ENCODE peak calls at places on chromosomes 13 and 19, in nine cellular contexts. One of them, this sample, is unnamed.

GRCh38 chr19:4732680-4733114 is 9.1 kb upstream of the DPP9 start:
- DNase-seq in A172: peak
- DNase-seq in endodermal cell: peak
- DNase-seq in epithelial cell of esophagus: peak
- DNase-seq in OCI-M1: peak
- DNase-seq in AG20443: peak
- DNase-seq in activated naive CD4-positive, alpha-beta T cell: peak
- DNase-seq in activated CD4-positive, alpha-beta T cell treated with anti-CD3 and anti-CD28 coated beads, Interleukin-2, amount 10 ng/mL, durations not matched to agents 7 days and 5 days: peak
- DNase-seq in psoas muscle: peak
- DNase-seq in this sample: peak

GRCh38 chr19:55640043-55640576 is 692 bp upstream of the ZNF580 start:
- DNase-seq in activated naive CD4-positive, alpha-beta T cell: peak
- DNase-seq in endodermal cell: peak
- DNase-seq in A172: no peak
- DNase-seq in activated CD4-positive, alpha-beta T cell treated with anti-CD3 and anti-CD28 coated beads, Interleukin-2, amount 10 ng/mL, durations not matched to agents 7 days and 5 days: peak
- DNase-seq in OCI-M1: no peak
- DNase-seq in AG20443: peak
- DNase-seq in psoas muscle: peak
- DNase-seq in epithelial cell of esophagus: peak
- DNase-seq in this sample: peak

GRCh38 chr19:30225615-30226463 is 146.3 kb upstream of the ZNF536 start:
- DNase-seq in A172: no peak
- DNase-seq in activated CD4-positive, alpha-beta T cell treated with anti-CD3 and anti-CD28 coated beads, Interleukin-2, amount 10 ng/mL, durations not matched to agents 7 days and 5 days: no peak
- DNase-seq in endodermal cell: no peak
- DNase-seq in activated naive CD4-positive, alpha-beta T cell: no peak
- DNase-seq in AG20443: peak
- DNase-seq in epithelial cell of esophagus: no peak
- DNase-seq in psoas muscle: no peak
- DNase-seq in OCI-M1: no peak
- DNase-seq in this sample: peak

GRCh38 chr13:76969488-76970365 is 21.4 kb downstream of the ACOD1 start:
- DNase-seq in AG20443: peak
- DNase-seq in A172: peak
- DNase-seq in psoas muscle: no peak
- DNase-seq in endodermal cell: no peak
- DNase-seq in activated naive CD4-positive, alpha-beta T cell: no peak
- DNase-seq in activated CD4-positive, alpha-beta T cell treated with anti-CD3 and anti-CD28 coated beads, Interleukin-2, amount 10 ng/mL, durations not matched to agents 7 days and 5 days: no peak
- DNase-seq in OCI-M1: no peak
- DNase-seq in epithelial cell of esophagus: peak
- DNase-seq in this sample: peak

GRCh38 chr19:11265785-11266236 is 3.5 kb upstream of the DOCK6 start:
- DNase-seq in activated CD4-positive, alpha-beta T cell treated with anti-CD3 and anti-CD28 coated beads, Interleukin-2, amount 10 ng/mL, durations not matched to agents 7 days and 5 days: no peak
- DNase-seq in activated naive CD4-positive, alpha-beta T cell: no peak
- DNase-seq in psoas muscle: no peak
- DNase-seq in endodermal cell: no peak
- DNase-seq in AG20443: peak
- DNase-seq in OCI-M1: no peak
- DNase-seq in epithelial cell of esophagus: peak
- DNase-seq in A172: peak
- DNase-seq in this sample: no peak

GRCh38 chr13:75299206-75299605 is 182.8 kb downstream of the TBC1D4 start:
- DNase-seq in activated naive CD4-positive, alpha-beta T cell: no peak
- DNase-seq in endodermal cell: peak
- DNase-seq in AG20443: no peak
- DNase-seq in psoas muscle: no peak
- DNase-seq in epithelial cell of esophagus: no peak
- DNase-seq in OCI-M1: no peak
- DNase-seq in A172: no peak
- DNase-seq in activated CD4-positive, alpha-beta T cell treated with anti-CD3 and anti-CD28 coated beads, Interleukin-2, amount 10 ng/mL, durations not matched to agents 7 days and 5 days: no peak
- DNase-seq in this sample: no peak

GRCh38 chr13:74229242-74229641 is 95.0 kb upstream of the KLF12 start:
- DNase-seq in psoas muscle: no peak
- DNase-seq in epithelial cell of esophagus: no peak
- DNase-seq in OCI-M1: no peak
- DNase-seq in activated naive CD4-positive, alpha-beta T cell: no peak
- DNase-seq in AG20443: no peak
- DNase-seq in A172: no peak
- DNase-seq in endodermal cell: no peak
- DNase-seq in activated CD4-positive, alpha-beta T cell treated with anti-CD3 and anti-CD28 coated beads, Interleukin-2, amount 10 ng/mL, durations not matched to agents 7 days and 5 days: no peak
- DNase-seq in this sample: no peak

GRCh38 chr19:4713384-4713951 is 10.2 kb downstream of the DPP9 start:
- DNase-seq in OCI-M1: no peak
- DNase-seq in psoas muscle: peak
- DNase-seq in activated CD4-positive, alpha-beta T cell treated with anti-CD3 and anti-CD28 coated beads, Interleukin-2, amount 10 ng/mL, durations not matched to agents 7 days and 5 days: no peak
- DNase-seq in A172: peak
- DNase-seq in epithelial cell of esophagus: peak
- DNase-seq in activated naive CD4-positive, alpha-beta T cell: no peak
- DNase-seq in endodermal cell: no peak
- DNase-seq in AG20443: peak
- DNase-seq in this sample: peak

GRCh38 chr19:1914826-1915341 is 9.7 kb downstream of the ADAT3 start:
- DNase-seq in activated naive CD4-positive, alpha-beta T cell: no peak
- DNase-seq in endodermal cell: no peak
- DNase-seq in AG20443: no peak
- DNase-seq in psoas muscle: no peak
- DNase-seq in OCI-M1: no peak
- DNase-seq in epithelial cell of esophagus: no peak
- DNase-seq in activated CD4-positive, alpha-beta T cell treated with anti-CD3 and anti-CD28 coated beads, Interleukin-2, amount 10 ng/mL, durations not matched to agents 7 days and 5 days: no peak
- DNase-seq in A172: no peak
- DNase-seq in this sample: no peak

GRCh38 chr19:38377052-38377451 is 2.7 kb downstream of the PSMD8 start:
- DNase-seq in epithelial cell of esophagus: no peak
- DNase-seq in A172: no peak
- DNase-seq in OCI-M1: no peak
- DNase-seq in psoas muscle: no peak
- DNase-seq in AG20443: no peak
- DNase-seq in endodermal cell: no peak
- DNase-seq in activated naive CD4-positive, alpha-beta T cell: no peak
- DNase-seq in activated CD4-positive, alpha-beta T cell treated with anti-CD3 and anti-CD28 coated beads, Interleukin-2, amount 10 ng/mL, durations not matched to agents 7 days and 5 days: no peak
- DNase-seq in this sample: no peak

GRCh38 chr13:67123165-67123564 is 107.0 kb downstream of the PCDH9 start:
- DNase-seq in psoas muscle: no peak
- DNase-seq in A172: no peak
- DNase-seq in activated naive CD4-positive, alpha-beta T cell: no peak
- DNase-seq in endodermal cell: no peak
- DNase-seq in OCI-M1: peak
- DNase-seq in activated CD4-positive, alpha-beta T cell treated with anti-CD3 and anti-CD28 coated beads, Interleukin-2, amount 10 ng/mL, durations not matched to agents 7 days and 5 days: no peak
- DNase-seq in AG20443: no peak
- DNase-seq in epithelial cell of esophagus: peak
- DNase-seq in this sample: no peak

GRCh38 chr13:47334173-47334572 is 437.3 kb upstream of the HTR2A start:
- DNase-seq in AG20443: peak
- DNase-seq in A172: peak
- DNase-seq in activated naive CD4-positive, alpha-beta T cell: no peak
- DNase-seq in psoas muscle: no peak
- DNase-seq in endodermal cell: no peak
- DNase-seq in epithelial cell of esophagus: no peak
- DNase-seq in activated CD4-positive, alpha-beta T cell treated with anti-CD3 and anti-CD28 coated beads, Interleukin-2, amount 10 ng/mL, durations not matched to agents 7 days and 5 days: no peak
- DNase-seq in OCI-M1: no peak
- DNase-seq in this sample: peak

GRCh38 chr19:54179921-54180452 is 7.0 kb upstream of the TMC4 start:
- DNase-seq in endodermal cell: peak
- DNase-seq in A172: no peak
- DNase-seq in activated CD4-positive, alpha-beta T cell treated with anti-CD3 and anti-CD28 coated beads, Interleukin-2, amount 10 ng/mL, durations not matched to agents 7 days and 5 days: no peak
- DNase-seq in activated naive CD4-positive, alpha-beta T cell: no peak
- DNase-seq in AG20443: no peak
- DNase-seq in psoas muscle: no peak
- DNase-seq in epithelial cell of esophagus: peak
- DNase-seq in OCI-M1: no peak
- DNase-seq in this sample: no peak

GRCh38 chr19:33396701-33397535 is 23.4 kb downstream of the CEBPG start:
- DNase-seq in activated CD4-positive, alpha-beta T cell treated with anti-CD3 and anti-CD28 coated beads, Interleukin-2, amount 10 ng/mL, durations not matched to agents 7 days and 5 days: no peak
- DNase-seq in activated naive CD4-positive, alpha-beta T cell: no peak
- DNase-seq in AG20443: no peak
- DNase-seq in psoas muscle: peak
- DNase-seq in OCI-M1: no peak
- DNase-seq in A172: no peak
- DNase-seq in epithelial cell of esophagus: no peak
- DNase-seq in endodermal cell: peak
- DNase-seq in this sample: no peak

GRCh38 chr13:109722068-109722467 is 64.3 kb downstream of the IRS2 start:
- DNase-seq in AG20443: no peak
- DNase-seq in endodermal cell: peak
- DNase-seq in OCI-M1: no peak
- DNase-seq in psoas muscle: no peak
- DNase-seq in epithelial cell of esophagus: no peak
- DNase-seq in activated CD4-positive, alpha-beta T cell treated with anti-CD3 and anti-CD28 coated beads, Interleukin-2, amount 10 ng/mL, durations not matched to agents 7 days and 5 days: no peak
- DNase-seq in A172: no peak
- DNase-seq in activated naive CD4-positive, alpha-beta T cell: no peak
- DNase-seq in this sample: no peak

GRCh38 chr19:19463348-19464117 is 51.8 kb downstream of the TSSK6 start:
- DNase-seq in OCI-M1: no peak
- DNase-seq in AG20443: peak
- DNase-seq in endodermal cell: no peak
- DNase-seq in epithelial cell of esophagus: peak
- DNase-seq in activated naive CD4-positive, alpha-beta T cell: no peak
- DNase-seq in psoas muscle: peak
- DNase-seq in activated CD4-positive, alpha-beta T cell treated with anti-CD3 and anti-CD28 coated beads, Interleukin-2, amount 10 ng/mL, durations not matched to agents 7 days and 5 days: no peak
- DNase-seq in A172: peak
- DNase-seq in this sample: peak

GRCh38 chr13:26473571-26474230 is 83.8 kb upstream of the WASF3 start:
- DNase-seq in A172: no peak
- DNase-seq in psoas muscle: no peak
- DNase-seq in endodermal cell: peak
- DNase-seq in AG20443: no peak
- DNase-seq in activated naive CD4-positive, alpha-beta T cell: no peak
- DNase-seq in epithelial cell of esophagus: no peak
- DNase-seq in activated CD4-positive, alpha-beta T cell treated with anti-CD3 and anti-CD28 coated beads, Interleukin-2, amount 10 ng/mL, durations not matched to agents 7 days and 5 days: no peak
- DNase-seq in OCI-M1: no peak
- DNase-seq in this sample: no peak

GRCh38 chr13:50323440-50324070 is 308.3 kb downstream of the KCNRG start:
- DNase-seq in endodermal cell: no peak
- DNase-seq in OCI-M1: no peak
- DNase-seq in A172: peak
- DNase-seq in epithelial cell of esophagus: peak
- DNase-seq in activated CD4-positive, alpha-beta T cell treated with anti-CD3 and anti-CD28 coated beads, Interleukin-2, amount 10 ng/mL, durations not matched to agents 7 days and 5 days: no peak
- DNase-seq in AG20443: peak
- DNase-seq in activated naive CD4-positive, alpha-beta T cell: no peak
- DNase-seq in psoas muscle: no peak
- DNase-seq in this sample: peak

GRCh38 chr19:55600336-55601028 is 394 bp downstream of the ZNF524 start:
- DNase-seq in activated naive CD4-positive, alpha-beta T cell: no peak
- DNase-seq in activated CD4-positive, alpha-beta T cell treated with anti-CD3 and anti-CD28 coated beads, Interleukin-2, amount 10 ng/mL, durations not matched to agents 7 days and 5 days: no peak
- DNase-seq in psoas muscle: no peak
- DNase-seq in AG20443: peak
- DNase-seq in endodermal cell: peak
- DNase-seq in A172: no peak
- DNase-seq in epithelial cell of esophagus: no peak
- DNase-seq in OCI-M1: no peak
- DNase-seq in this sample: peak

GRCh38 chr13:23510544-23510916 is 59.7 kb upstream of the TNFRSF19 start:
- DNase-seq in activated naive CD4-positive, alpha-beta T cell: no peak
- DNase-seq in AG20443: peak
- DNase-seq in A172: no peak
- DNase-seq in epithelial cell of esophagus: peak
- DNase-seq in psoas muscle: no peak
- DNase-seq in activated CD4-positive, alpha-beta T cell treated with anti-CD3 and anti-CD28 coated beads, Interleukin-2, amount 10 ng/mL, durations not matched to agents 7 days and 5 days: no peak
- DNase-seq in OCI-M1: no peak
- DNase-seq in endodermal cell: no peak
- DNase-seq in this sample: no peak